ENCODE peak calls at places on chromosomes 4 and X, in eight cellular contexts. X is fibroblast of lung, G is spleen, U is heart right ventricle, Y is ovary, N is kidney epithelial cell, W is AG04450, A is pancreas. J is an unnamed sample. For H3K27me3, the result is how much of the 10 kb centered on the place peaks cover.

GRCh38 chrX:86714441-86714840 is 566.2 kb downstream of the DACH2 start:
- DNase-seq in X (no peak), G (no peak), U (no peak), Y (no peak), N (no peak), W (no peak), A (no peak), J (no peak)

GRCh38 chrX:151896734-151897474 is 15.8 kb upstream of the MAGEA4 start:
- DNase-seq in X (peak), G (no peak), U (no peak), Y (no peak), N (no peak), W (no peak), A (no peak), J (no peak)

GRCh38 chrX:30627818-30628652 is 25.2 kb upstream of the GK start:
- DNase-seq in X (peak), G (no peak), U (no peak), Y (no peak), N (no peak), W (no peak), A (no peak), J (no peak)

GRCh38 chr4:123836919-123837605 is 440.5 kb downstream of the SPRY1 start:
- DNase-seq in X (no peak), G (no peak), U (no peak), Y (no peak), N (no peak), W (no peak), A (no peak), J (no peak)

GRCh38 chr4:66489783-66490452 is 819.6 kb upstream of the EPHA5 start:
- DNase-seq in X (peak), G (no peak), U (no peak), Y (no peak), N (peak), W (no peak), A (no peak), J (no peak)

GRCh38 chr4:183437452-183437851 is 7.0 kb upstream of the CDKN2AIP start:
- DNase-seq in X (no peak), G (no peak), U (no peak), Y (no peak), N (no peak), W (no peak), A (no peak), J (no peak)

GRCh38 chrX:119784747-119785446 is 6.5 kb downstream of the RPL39 start:
- DNase-seq in X (peak), G (peak), U (peak), Y (no peak), N (no peak), W (no peak), A (no peak), J (no peak)

GRCh38 chr4:30867427-30867826 is 147.3 kb downstream of the PCDH7 start:
- DNase-seq in X (no peak), G (no peak), U (no peak), Y (no peak), N (no peak), W (no peak), A (no peak), J (no peak)

GRCh38 chr4:17502764-17503163 is 9.1 kb downstream of the QDPR start:
- DNase-seq in X (no peak), G (no peak), U (no peak), Y (no peak), N (peak), W (no peak), A (no peak), J (no peak)

GRCh38 chrX:13283968-13284914 is 35.6 kb downstream of the ATXN3L start:
- DNase-seq in X (no peak), G (no peak), U (no peak), Y (no peak), N (peak), W (peak), A (no peak), J (no peak)

GRCh38 chrX:153930011-153930910 is 4.2 kb upstream of the ARHGAP4 start:
- DNase-seq in X (no peak), G (peak), U (no peak), Y (no peak), N (no peak), W (no peak), A (no peak), J (no peak)

GRCh38 chr4:94412019-94413017 is 39.4 kb upstream of the PDLIM5 start:
- DNase-seq in X (peak), G (no peak), U (no peak), Y (no peak), N (peak), W (peak), A (peak), J (no peak)

GRCh38 chrX:46630141-46630540 is 56.6 kb downstream of the CHST7 start:
- DNase-seq in X (peak), G (no peak), U (no peak), Y (no peak), N (no peak), W (peak), A (no peak), J (no peak)

GRCh38 chr4:72365016-72365415 is 204.0 kb downstream of the ADAMTS3 start:
- DNase-seq in X (no peak), G (no peak), U (no peak), Y (no peak), N (no peak), W (no peak), A (no peak), J (no peak)

GRCh38 chr4:834368-835147 is 8.6 kb upstream of the CPLX1 start:
- DNase-seq in X (no peak), G (peak), U (no peak), Y (no peak), N (no peak), W (no peak), A (no peak), J (no peak)

GRCh38 chrX:136497556-136498048 is at the start of gene HTATSF1:
- DNase-seq in X (no peak), G (peak), U (peak), Y (no peak), N (no peak), W (no peak), A (no peak), J (no peak)

GRCh38 chr4:137526681-137527080 is 5.6 kb downstream of the PCDH18 start:
- DNase-seq in X (no peak), G (no peak), U (no peak), Y (no peak), N (no peak), W (no peak), A (no peak), J (no peak)

GRCh38 chr4:137529432-137529831 is 2.9 kb downstream of the PCDH18 start:
- DNase-seq in X (no peak), G (no peak), U (no peak), Y (no peak), N (no peak), W (no peak), A (no peak), J (no peak)

GRCh38 chr4:137521053-137521452 is 11.2 kb downstream of the PCDH18 start:
- DNase-seq in X (no peak), G (no peak), U (no peak), Y (no peak), N (no peak), W (no peak), A (no peak), J (no peak)

GRCh38 chr4:137523329-137523728 is 9.0 kb downstream of the PCDH18 start:
- DNase-seq in X (no peak), G (no peak), U (no peak), Y (no peak), N (no peak), W (no peak), A (no peak), J (no peak)

DNA sequence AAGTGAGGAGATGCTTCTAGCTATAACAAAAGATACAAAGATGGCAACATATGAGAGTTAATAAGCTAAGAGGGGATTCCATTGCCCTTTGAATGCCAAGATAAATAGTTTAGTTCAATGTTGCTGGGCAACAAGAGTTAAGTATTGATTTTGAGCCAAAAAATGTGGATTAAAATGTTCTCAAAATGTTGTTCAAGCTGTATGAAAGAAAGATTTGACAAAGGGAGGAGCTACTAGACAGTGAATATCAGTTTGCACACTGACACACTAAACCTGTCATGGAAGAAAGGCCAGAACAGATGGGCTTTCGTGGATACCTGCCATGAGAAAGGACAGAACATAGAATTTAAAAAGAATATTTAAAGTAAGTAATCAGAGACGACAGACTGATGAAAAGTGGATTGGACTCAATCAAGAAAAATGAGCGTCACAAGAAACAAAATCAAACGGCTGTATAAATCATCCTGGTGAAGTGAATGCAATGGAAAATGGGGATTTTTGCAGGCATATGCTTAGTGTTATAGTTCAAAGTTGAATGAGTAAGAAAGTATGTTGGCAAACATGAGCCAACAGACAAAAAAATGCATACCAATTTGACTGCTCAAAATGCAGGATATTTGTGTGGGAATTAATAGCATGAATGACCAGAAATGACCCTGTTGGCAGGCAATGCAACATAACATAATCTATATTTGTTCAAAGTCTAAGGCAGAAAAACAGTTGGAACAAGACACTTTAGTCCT is 7.5 kb downstream of the PCDH18 start:
- DNase-seq in X (peak), G (no peak), U (no peak), Y (no peak), N (no peak), W (no peak), A (no peak), J (no peak)
- H3K4me3 ChIP-seq in X (peak), G (no peak), U (no peak), Y (no peak), N (no peak), W (no peak), A (no peak), J (peak)

GRCh38 chr4:102076622-102077021 is 268.7 kb downstream of the SLC39A8 start:
- DNase-seq in X (no peak), G (no peak), U (no peak), Y (no peak), N (peak), W (no peak), A (no peak), J (no peak)
- TF ChIP-seq CTCF in X (no peak), G (no peak), U (no peak), Y (no peak), N (no peak), W (no peak), A (no peak), J (no peak)

GRCh38 chr4:41746440-41747229 is 1.9 kb downstream of the PHOX2B start:
- DNase-seq in X (no peak), G (no peak), U (no peak), Y (no peak), N (no peak), W (no peak), A (no peak), J (no peak)
- H3K27me3 ChIP-seq in X (half or more), G (under half), U (half or more), Y (under half), N (half or more), W (half or more), A (half or more), J (half or more)

DNA sequence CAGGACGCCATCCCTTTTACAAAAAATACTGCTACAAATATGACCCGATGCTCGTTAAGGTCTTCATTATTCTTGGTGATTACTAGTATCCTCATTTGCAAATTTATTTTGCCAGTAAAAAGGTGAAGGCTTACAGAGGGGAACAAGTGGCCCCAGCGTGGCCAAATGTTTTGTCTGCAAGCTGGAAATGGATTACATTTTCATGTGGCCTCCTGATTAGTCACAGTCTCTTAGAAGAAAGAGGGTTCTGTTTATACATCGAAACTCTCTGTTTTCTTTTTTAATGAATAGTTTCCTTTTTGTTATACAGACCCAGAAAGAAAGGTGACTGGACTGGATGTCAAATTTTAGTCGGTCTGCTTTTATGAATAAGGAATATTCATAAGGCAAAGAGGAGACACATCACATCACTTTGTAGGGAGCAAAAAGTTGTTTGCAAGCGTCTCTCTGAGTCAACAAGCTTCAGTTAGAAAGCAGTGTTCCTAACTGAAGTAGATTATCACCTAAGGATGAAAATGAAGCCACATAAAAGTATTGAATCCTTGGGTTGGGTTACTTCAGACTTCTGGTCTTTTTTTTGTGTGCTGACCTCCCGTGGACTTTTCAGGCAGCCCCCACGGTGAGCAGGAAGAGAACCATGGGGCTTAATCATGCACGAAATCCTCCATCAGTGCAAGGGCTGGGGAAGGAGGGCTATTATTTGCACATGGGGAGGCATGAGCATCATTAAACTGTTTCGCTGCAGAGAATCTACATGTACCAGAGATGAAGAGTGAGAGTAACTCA is 125.6 kb downstream of the ARSF start:
- DNase-seq in X (no peak), G (no peak), U (no peak), Y (no peak), N (no peak), W (no peak), A (no peak), J (no peak)
- H3K4me3 ChIP-seq in X (no peak), G (no peak), U (no peak), Y (no peak), N (no peak), W (no peak), A (no peak), J (no peak)

GRCh38 chr4:59094505-59094904 is 1984.3 kb upstream of the IGFBP7 start:
- DNase-seq in X (no peak), G (no peak), U (no peak), Y (no peak), N (no peak), W (no peak), A (no peak), J (no peak)
- TF ChIP-seq CTCF in X (no peak), G (no peak), U (no peak), Y (no peak), N (no peak), W (no peak), A (no peak), J (no peak)

GRCh38 chr4:74790652-74791051 is 3.7 kb downstream of the BTC start:
- DNase-seq in X (no peak), G (no peak), U (no peak), Y (no peak), N (no peak), W (no peak), A (no peak), J (no peak)

GRCh38 chr4:74794341-74794801 is at the start of gene BTC:
- DNase-seq in X (peak), G (no peak), U (peak), Y (no peak), N (no peak), W (no peak), A (peak), J (no peak)

GRCh38 chr4:74793757-74794340 is 474 bp downstream of the BTC start:
- DNase-seq in X (peak), G (peak), U (peak), Y (peak), N (no peak), W (no peak), A (peak), J (no peak)

DNA sequence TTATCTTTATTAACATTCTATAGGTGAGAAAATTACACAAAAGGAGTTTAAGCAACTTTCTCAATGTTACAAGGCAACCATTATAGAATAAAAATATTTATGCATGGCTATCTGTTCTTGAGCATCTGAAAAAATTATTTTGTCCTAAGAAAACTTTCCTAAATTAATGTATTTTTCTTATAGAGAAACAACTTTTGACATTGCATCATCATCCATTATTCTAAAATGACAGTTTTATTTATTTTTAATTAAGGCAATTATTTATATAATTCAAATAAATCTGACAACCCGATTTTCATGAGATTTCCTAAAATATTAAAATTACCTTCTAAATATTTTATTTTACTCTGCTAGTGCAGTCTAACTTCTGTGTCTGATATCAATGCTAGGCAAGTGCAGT is 4.8 kb downstream of the BTC start:
- DNase-seq in X (no peak), G (no peak), U (no peak), Y (no peak), N (no peak), W (no peak), A (no peak), J (no peak)
- H3K27me3 ChIP-seq in X (under half), G (under half), U (under half), Y (under half), N (under half), W (under half), A (under half), J (under half)